ENCODE peak calls at places on chromosomes 2 and 18, in eight cellular contexts. M is body of pancreas, E is Peyer's patch, T is stomach, J is gastrocnemius medialis, B is fibroblast of lung, C is endodermal cell, A is testis. R is an unnamed sample. For H3K4me1, the result is how much of the 10 kb centered on the place peaks cover.

GRCh38 chr18:80159713-80160636 is 50.9 kb downstream of the ADNP2 start:
- DNase-seq in C (peak), T (no peak), J (no peak), E (no peak), B (no peak), M (peak), A (peak), R (no peak)

GRCh38 chr2:120379916-120380893 is 34.3 kb downstream of the INHBB start:
- DNase-seq in E (no peak), C (no peak), T (peak), A (no peak), B (no peak), M (no peak), J (peak), R (no peak)

GRCh38 chr2:180540761-180541160 is 439.6 kb upstream of the UBE2E3 start:
- DNase-seq in T (no peak), E (no peak), B (no peak), A (no peak), C (no peak), J (no peak), M (no peak), R (no peak)

GRCh38 chr18:31162825-31163435 is at the start of gene DSC1:
- DNase-seq in C (no peak), A (no peak), B (no peak), M (no peak), E (no peak), T (no peak), J (no peak), R (peak)

GRCh38 chr18:34726286-34727004 is 16.3 kb downstream of the DTNA start:
- DNase-seq in B (no peak), M (no peak), T (no peak), E (no peak), A (no peak), C (peak), J (no peak), R (no peak)

GRCh38 chr18:70194227-70194890 is 11.1 kb downstream of the RTTN start:
- DNase-seq in A (no peak), E (no peak), M (no peak), B (no peak), T (no peak), J (no peak), C (no peak), R (no peak)

GRCh38 chr2:104140361-104140760 is 713.6 kb upstream of the POU3F3 start:
- DNase-seq in B (peak), M (no peak), E (no peak), J (no peak), T (no peak), C (no peak), A (no peak), R (no peak)

GRCh38 chr2:75100011-75100680 is 99.2 kb downstream of the TACR1 start:
- DNase-seq in T (no peak), J (no peak), C (no peak), A (no peak), E (no peak), B (peak), M (no peak), R (no peak)

GRCh38 chr18:59446012-59446411 is 86.9 kb upstream of the LMAN1 start:
- DNase-seq in C (peak), J (no peak), A (no peak), B (peak), M (no peak), E (no peak), T (no peak), R (no peak)

GRCh38 chr2:46885376-46885775 is 30.2 kb downstream of the MCFD2 start:
- DNase-seq in J (no peak), E (no peak), B (peak), C (no peak), A (no peak), T (no peak), M (no peak), R (no peak)

GRCh38 chr2:241870081-241870541 is 582 bp downstream of the RTP5 start:
- DNase-seq in M (no peak), J (no peak), T (no peak), B (no peak), C (no peak), A (no peak), E (no peak), R (no peak)

GRCh38 chr2:233063976-233064411 is 3.9 kb downstream of the INPP5D start:
- DNase-seq in A (peak), T (peak), M (no peak), J (no peak), E (no peak), B (no peak), C (no peak), R (no peak)

GRCh38 chr2:171763602-171764001 is 76.3 kb downstream of the DYNC1I2 start:
- DNase-seq in E (no peak), B (peak), T (no peak), C (no peak), M (no peak), J (no peak), A (no peak), R (no peak)

GRCh38 chr2:214217599-214217998 is 193.3 kb upstream of the VWC2L start:
- DNase-seq in C (no peak), T (no peak), J (no peak), A (no peak), M (no peak), E (no peak), B (no peak), R (no peak)

GRCh38 chr18:44678725-44679055 is 2.0 kb upstream of the SETBP1 start:
- DNase-seq in C (no peak), J (no peak), A (no peak), M (no peak), T (no peak), B (no peak), E (no peak), R (no peak)

GRCh38 chr2:230708204-230708603 is 4.4 kb upstream of the CAB39 start:
- DNase-seq in J (no peak), E (no peak), A (no peak), C (no peak), M (no peak), T (no peak), B (no peak), R (no peak)

GRCh38 chr2:229235136-229235914 is 35.8 kb downstream of the PID1 start:
- DNase-seq in J (no peak), B (peak), T (no peak), C (peak), E (no peak), M (no peak), A (no peak), R (no peak)

DNA sequence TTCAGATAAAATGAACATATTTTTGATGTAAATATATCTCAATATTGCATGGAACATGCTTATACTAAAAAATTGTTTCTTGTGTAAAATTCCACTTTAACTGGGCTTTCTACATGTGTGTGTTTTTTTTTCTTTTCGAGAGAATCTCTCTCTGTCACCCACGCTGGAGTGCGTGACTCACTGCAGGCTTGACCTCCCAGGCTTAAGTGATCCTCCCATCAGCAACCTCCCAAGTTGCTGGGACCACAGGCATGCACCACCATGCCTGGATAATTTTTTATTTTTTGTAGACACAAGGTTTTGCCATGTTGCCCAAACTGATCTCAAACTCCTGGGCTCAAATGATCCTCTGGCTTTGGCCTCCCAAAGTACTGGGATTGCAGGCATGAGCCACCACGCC is 254.6 kb downstream of the LOXHD1 start:
- DNase-seq in M (no peak), A (no peak), E (no peak), B (peak), C (no peak), J (no peak), T (no peak), R (no peak)
- H3K4me1 ChIP-seq in M (under half), A (under half), E (under half), B (under half), C (under half), J (under half), T (under half), R (under half)

GRCh38 chr2:43055086-43055912 is 171.1 kb downstream of the ZFP36L2 start:
- DNase-seq in T (no peak), B (no peak), A (no peak), C (no peak), E (peak), M (no peak), J (no peak), R (no peak)
- H3K4me3 ChIP-seq in T (no peak), B (no peak), A (no peak), C (no peak), E (no peak), M (no peak), J (no peak), R (no peak)

GRCh38 chr2:28404086-28404485 is 11.4 kb downstream of the FOSL2 start:
- DNase-seq in J (no peak), A (no peak), B (no peak), E (peak), C (no peak), M (no peak), T (no peak), R (no peak)
- H3K4me1 ChIP-seq in J (half or more), A (under half), B (under half), E (under half), C (under half), M (under half), T (half or more), R (half or more)

DNA sequence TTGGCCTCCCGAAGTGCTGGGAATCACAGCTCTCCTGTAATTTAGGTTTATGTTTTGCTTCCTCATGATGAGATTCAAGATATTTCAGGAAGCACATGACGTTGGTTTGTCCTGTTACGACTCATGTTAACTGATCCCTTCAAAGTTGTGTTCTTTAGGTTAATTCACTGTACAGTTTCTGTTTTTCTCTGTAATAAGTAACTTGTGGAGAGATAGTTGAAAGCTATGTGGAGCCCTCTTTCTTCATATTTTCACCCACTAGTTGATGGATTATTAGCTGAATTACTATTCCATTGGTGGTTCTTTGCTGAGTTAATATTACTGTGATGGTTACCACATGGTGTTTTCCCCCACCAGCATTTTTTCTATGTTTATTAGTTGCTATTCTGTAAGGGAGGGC is 18.3 kb upstream of the CHCHD5 start:
- DNase-seq in M (no peak), A (no peak), J (no peak), C (no peak), B (no peak), E (no peak), T (no peak), R (no peak)
- H3K4me3 ChIP-seq in M (no peak), A (no peak), J (no peak), C (no peak), B (no peak), E (no peak), T (no peak), R (no peak)

DNA sequence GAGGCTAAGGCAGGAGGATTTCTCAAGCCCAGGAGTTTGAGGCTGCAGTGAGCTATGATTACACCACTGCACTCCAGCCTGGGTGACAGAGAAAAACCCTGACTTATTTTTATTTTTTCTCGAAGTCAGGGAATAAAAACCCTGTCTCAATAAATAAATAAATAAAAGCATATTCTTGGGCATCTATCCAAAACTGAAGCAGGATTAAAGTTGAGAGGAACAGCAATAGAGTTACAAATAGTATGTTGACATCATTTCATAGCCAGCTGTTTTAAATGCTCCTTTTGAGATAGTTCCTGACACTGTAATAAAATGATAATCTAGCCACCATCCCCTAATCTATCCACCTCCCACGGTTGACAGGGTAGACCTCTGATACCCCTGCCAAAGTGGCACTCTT is 42.3 kb upstream of the LPIN2 start:
- DNase-seq in T (no peak), E (no peak), M (no peak), C (no peak), J (no peak), B (no peak), A (no peak), R (no peak)
- H3K4me1 ChIP-seq in T (under half), E (under half), M (under half), C (under half), J (under half), B (under half), A (under half), R (half or more)

DNA sequence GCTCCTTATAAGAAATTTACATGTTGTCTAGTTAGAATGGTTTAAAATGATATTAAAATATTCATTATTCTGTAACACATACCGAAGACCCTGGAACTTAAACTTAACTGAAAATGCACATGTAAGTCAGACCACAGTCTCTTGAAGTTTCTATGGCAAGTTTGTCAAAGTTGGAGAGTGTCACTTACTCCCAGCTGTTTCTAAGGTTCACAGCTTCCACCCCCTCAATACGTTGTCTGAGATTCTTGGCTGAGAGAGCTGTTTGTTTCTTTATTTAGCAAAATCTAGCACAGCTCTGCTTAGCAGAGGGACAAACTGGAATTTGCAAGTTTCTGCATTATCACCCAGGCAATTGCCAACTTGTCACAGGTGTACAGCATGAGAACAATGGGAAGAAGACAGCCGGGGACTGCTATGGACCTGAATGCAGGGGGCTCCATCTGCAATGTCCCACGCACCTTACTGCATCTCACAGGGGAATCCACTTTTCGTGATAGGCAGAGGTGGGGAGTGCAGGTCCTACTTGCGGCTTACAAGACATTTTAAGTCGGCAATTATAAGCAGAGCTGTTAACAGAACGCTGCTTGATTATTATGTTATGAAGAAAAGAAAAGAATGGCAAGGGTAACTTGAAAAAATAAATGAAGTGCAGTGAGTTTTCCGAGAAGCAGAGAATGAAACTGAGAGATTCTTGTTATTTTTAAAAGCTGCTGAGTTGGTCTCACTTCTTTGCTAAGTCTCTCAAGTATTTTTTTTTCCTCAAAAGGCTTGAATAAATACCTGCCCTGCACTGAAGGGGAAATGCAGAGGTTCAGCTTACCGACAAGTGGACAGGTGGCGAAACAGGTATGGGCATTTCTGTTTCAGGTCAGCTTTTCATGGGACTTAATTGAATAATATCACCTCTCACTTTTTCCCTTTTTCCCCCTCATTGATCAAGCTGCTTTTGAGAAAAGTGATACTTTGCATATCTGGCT is 1072.1 kb upstream of the FANCL start:
- DNase-seq in M (no peak), E (no peak), J (no peak), T (no peak), B (no peak), C (no peak), A (no peak), R (no peak)
- H3K4me3 ChIP-seq in M (no peak), E (no peak), J (no peak), T (no peak), B (no peak), C (no peak), A (no peak), R (no peak)